ENCODE peak calls at places on chromosomes 11 and 22, in four cellular contexts. C is foreskin keratinocyte, F is upper lobe of right lung, G is left ventricle myocardium inferior. T is an unnamed sample.
A peak's percentile ranks its signal among the peaks of the same experiment; 100 is the strongest.

GRCh38 chr11:129814244-129814992 is 1.2 kb upstream of the TMEM45B start:
- DNase-seq in C (no peak), F (no peak), G (no peak), T (peak; percentile 88)

GRCh38 chr11:28820296-28820989 is 712.3 kb downstream of the METTL15 start:
- DNase-seq in G (no peak), F (no peak), C (no peak), T (no peak)

GRCh38 chr22:30648825-30649224 is 13.2 kb downstream of the SLC35E4 start:
- DNase-seq in F (no peak), C (no peak), G (no peak), T (no peak)

GRCh38 chr11:6992457-6993431 is 27.4 kb downstream of the ZNF214 start:
- DNase-seq in C (peak; percentile 83), F (no peak), G (no peak), T (no peak)

GRCh38 chr22:37715760-37716159 is 18.9 kb downstream of the TRIOBP start:
- DNase-seq in F (no peak), G (no peak), C (no peak), T (no peak)

GRCh38 chr11:74773481-74773880 is 24.8 kb downstream of the RNF169 start:
- DNase-seq in G (no peak), C (peak; percentile 1), F (no peak), T (no peak)

GRCh38 chr22:47990486-47990885 is 1228.0 kb downstream of the TBC1D22A start:
- DNase-seq in G (no peak), C (no peak), F (no peak), T (no peak)

GRCh38 chr22:32919629-32920028 is 118.1 kb downstream of the TIMP3 start:
- DNase-seq in G (no peak), F (no peak), C (no peak), T (no peak)

GRCh38 chr11:84498016-84498415 is 1129.1 kb downstream of the DLG2 start:
- DNase-seq in G (no peak), F (no peak), C (peak; percentile 36), T (peak; percentile 74)

GRCh38 chr11:116840746-116841296 is 3.4 kb upstream of the APOA1 start:
- DNase-seq in G (no peak), C (no peak), F (no peak), T (no peak)

GRCh38 chr22:48743601-48744282 is 1083.9 kb downstream of the BRD1 start:
- DNase-seq in G (no peak), C (no peak), F (no peak), T (peak; percentile 8)

GRCh38 chr11:116879789-116880402 is 42.5 kb upstream of the APOA1 start:
- DNase-seq in C (peak; percentile 61), F (no peak), G (no peak), T (no peak)

GRCh38 chr11:18105802-18106574 is at the start of gene SAAL1:
- DNase-seq in F (peak; percentile 94), C (peak; percentile 66), G (peak; percentile 87), T (peak; percentile 93)

GRCh38 chr11:85575388-85575787 is 51.8 kb downstream of the DLG2 start:
- DNase-seq in G (no peak), C (no peak), F (no peak), T (no peak)

GRCh38 chr11:76625787-76626186 is 44.8 kb downstream of the LRRC32 start:
- DNase-seq in F (no peak), G (no peak), C (no peak), T (no peak)

GRCh38 chr11:125129316-125129990 is 18.0 kb upstream of the TMEM218 start:
- DNase-seq in G (no peak), F (no peak), C (no peak), T (no peak)

DNA sequence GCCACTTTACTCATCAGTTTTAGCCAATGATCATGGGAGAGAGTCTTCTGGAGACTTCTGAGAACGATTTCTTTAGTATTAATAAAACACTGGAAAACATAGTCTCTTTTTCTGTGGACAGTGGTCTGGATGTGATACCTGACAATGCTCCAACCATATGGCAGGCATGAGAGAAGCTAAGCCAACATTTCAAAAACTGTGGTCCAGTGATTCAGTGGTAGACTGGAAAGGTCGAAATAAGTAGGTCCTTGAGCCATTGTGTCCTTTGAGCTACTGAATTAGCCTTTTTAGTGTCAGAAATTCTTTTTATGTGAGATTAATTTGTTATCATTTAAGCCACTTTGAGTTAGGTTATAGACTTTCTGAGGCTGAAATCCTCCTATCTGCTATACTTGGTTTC is 197.7 kb upstream of the CTSC start:
- DNase-seq in G (no peak), C (no peak), F (no peak), T (no peak)
- H3K27ac ChIP-seq in G (no peak overlapping the region), C (peak overlapping the region; percentile 64), F (no peak overlapping the region), T (no peak overlapping the region)

DNA sequence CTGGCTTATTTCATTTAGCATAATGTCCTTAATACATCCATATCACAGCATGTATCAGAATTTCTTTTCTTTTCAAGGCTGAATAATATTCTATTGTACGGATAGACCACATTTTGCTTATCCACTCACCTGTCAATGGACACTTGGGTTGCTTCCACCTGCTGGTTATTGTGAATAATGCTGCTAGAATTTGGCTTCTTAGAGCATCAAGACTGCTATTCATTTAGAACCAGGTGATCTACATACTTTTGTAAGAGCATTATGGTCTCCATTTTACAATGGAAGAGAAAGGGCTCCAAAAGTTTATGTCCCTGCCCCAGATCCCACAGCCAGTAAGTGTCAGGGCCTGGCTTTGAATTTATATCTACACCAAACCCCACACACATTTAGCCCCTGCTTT is 100.7 kb upstream of the CD82 start:
- DNase-seq in G (no peak), C (peak; percentile 35), F (no peak), T (no peak)
- TF ChIP-seq CTCF in G (no peak), C (peak; percentile 48), F (no peak), T (no peak)

DNA sequence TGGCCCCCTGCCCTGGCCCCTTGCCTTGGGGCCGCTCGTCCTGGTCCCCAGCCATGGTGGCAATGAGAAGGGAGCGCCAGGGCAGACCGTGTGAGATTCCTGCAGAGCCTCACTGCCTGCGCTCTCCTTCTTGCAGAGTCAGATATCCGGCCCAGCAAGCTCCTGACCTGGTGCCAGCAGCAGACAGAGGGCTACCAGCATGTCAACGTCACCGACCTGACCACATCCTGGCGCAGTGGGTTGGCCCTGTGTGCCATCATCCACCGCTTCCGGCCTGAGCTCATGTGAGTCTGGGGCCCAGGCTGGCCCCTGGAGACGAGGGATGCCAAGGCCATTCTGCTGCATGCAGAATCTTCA is 114.1 kb downstream of the MICAL2 start:
- DNase-seq in F (peak; percentile 84), C (no peak), G (peak; percentile 74), T (peak; percentile 78)
- H3K27ac ChIP-seq in F (peak overlapping the region; percentile 76), C (no peak overlapping the region), G (peak overlapping the region; percentile 56), T (no peak overlapping the region)

DNA sequence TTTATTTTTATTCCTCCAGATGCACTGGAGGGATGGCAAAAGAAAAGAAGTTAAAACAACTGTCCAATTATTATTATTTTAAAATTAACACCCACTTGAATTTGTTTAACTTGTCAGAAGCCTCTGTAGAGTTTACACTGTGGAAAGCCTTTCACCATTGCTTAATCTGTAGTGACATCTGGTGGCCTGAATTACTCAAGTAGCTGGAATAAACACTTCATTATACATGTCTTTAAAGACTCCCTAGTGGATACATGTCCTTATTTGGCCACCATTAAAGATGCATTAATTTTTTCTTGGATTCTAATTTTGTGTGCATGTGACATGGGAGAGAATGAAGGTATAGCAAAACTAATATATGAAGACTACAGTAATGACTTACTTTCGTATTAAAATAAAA is 1496.5 kb downstream of the FAM181B start:
- DNase-seq in F (no peak), G (no peak), C (peak; percentile 42), T (peak; percentile 25)
- TF ChIP-seq CTCF in F (peak; percentile 31), G (peak; percentile 55), C (peak; percentile 75), T (peak; percentile 36)

DNA sequence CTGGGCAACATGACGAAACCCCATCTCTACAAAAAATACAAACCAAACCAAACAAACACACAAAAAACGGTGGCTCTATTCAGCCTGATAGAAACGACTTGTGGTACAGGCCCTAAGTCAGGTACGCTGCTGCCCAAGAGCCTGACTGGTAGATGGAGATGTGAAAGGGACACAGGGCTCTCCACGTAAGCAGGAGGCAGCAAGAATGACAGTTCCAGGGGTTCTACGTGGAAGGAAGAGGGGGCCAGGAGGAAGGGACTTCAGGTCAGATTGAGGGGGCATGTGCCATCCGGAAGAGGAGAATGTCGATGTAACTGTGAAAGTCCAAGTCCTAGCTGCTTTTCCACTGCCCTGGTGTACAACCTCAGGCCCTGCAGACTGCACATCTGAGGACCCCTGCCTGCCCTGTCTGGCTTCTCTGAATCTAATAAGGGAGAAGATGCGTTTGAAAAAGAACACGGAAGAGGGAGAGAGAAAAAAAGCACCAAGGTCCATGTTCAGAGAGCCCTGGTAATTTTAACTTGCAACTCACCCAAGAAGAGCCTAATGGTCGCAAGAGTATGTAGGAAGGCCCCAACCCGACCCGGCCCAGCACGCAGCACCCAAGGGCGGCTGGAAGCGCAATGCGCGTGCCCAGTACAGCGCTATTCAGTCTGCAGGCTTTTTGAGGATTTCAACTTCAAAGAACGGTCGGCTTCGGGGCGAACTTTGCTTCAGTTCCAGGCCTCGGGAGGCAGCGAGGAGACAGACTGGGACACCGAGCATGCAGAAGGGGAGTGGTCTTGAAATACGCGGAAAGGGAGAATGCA is 909 bp upstream of the ZNRD2 start:
- DNase-seq in C (no peak), G (no peak), F (no peak), T (no peak)
- H3K27ac ChIP-seq in C (peak overlapping the region; percentile 74), G (peak overlapping the region; percentile 99), F (peak overlapping the region; percentile 90), T (peak overlapping the region; percentile 88)

GRCh38 chr22:17268501-17269223 is 49.4 kb upstream of the ADA2 start:
- DNase-seq in C (no peak), G (no peak), F (no peak), T (no peak)
- TF ChIP-seq CTCF in C (peak; percentile 19), G (peak; percentile 37), F (peak; percentile 36), T (no peak)

GRCh38 chr22:22896601-22897000 is 9.0 kb downstream of the IGLL5 start:
- DNase-seq in F (no peak), G (no peak), C (no peak), T (no peak)
- H3K27ac ChIP-seq in F (no peak overlapping the region), G (no peak overlapping the region), C (no peak overlapping the region), T (no peak overlapping the region)